ENCODE peak calls at places on chromosomes 11 and 22, in nine cellular contexts. One of them, this sample, is unnamed.

GRCh38 chr11:849951-850776 is 7.5 kb downstream of the TSPAN4 start:
- DNase-seq in MM.1S: no peak
- DNase-seq in RPMI8226: no peak
- DNase-seq in stimulated activated CD4-positive, alpha-beta T cell treated with anti-CD3 and anti-CD28 coated beads, Interleukin-12 subunit alpha, Interleukin-12 subunit beta, amount 100 ng/mL, for 4 hours: no peak
- DNase-seq in HTR-8/SVneo: no peak
- DNase-seq in lung microvascular endothelial cell: no peak
- DNase-seq in NCI-H524: no peak
- DNase-seq in amniotic stem cell: no peak
- DNase-seq in GM04504: no peak
- DNase-seq in this sample: no peak

GRCh38 chr22:28441720-28442263 is 237.8 kb downstream of the TTC28 start:
- DNase-seq in amniotic stem cell: no peak
- DNase-seq in lung microvascular endothelial cell: peak; percentile 12
- DNase-seq in NCI-H524: no peak
- DNase-seq in stimulated activated CD4-positive, alpha-beta T cell treated with anti-CD3 and anti-CD28 coated beads, Interleukin-12 subunit alpha, Interleukin-12 subunit beta, amount 100 ng/mL, for 4 hours: no peak
- DNase-seq in HTR-8/SVneo: no peak
- DNase-seq in GM04504: peak; percentile 37
- DNase-seq in RPMI8226: no peak
- DNase-seq in MM.1S: no peak
- DNase-seq in this sample: no peak

GRCh38 chr11:116478205-116478604 is 294.6 kb downstream of the BUD13 start:
- DNase-seq in stimulated activated CD4-positive, alpha-beta T cell treated with anti-CD3 and anti-CD28 coated beads, Interleukin-12 subunit alpha, Interleukin-12 subunit beta, amount 100 ng/mL, for 4 hours: no peak
- DNase-seq in NCI-H524: no peak
- DNase-seq in lung microvascular endothelial cell: no peak
- DNase-seq in amniotic stem cell: no peak
- DNase-seq in RPMI8226: no peak
- DNase-seq in HTR-8/SVneo: no peak
- DNase-seq in GM04504: no peak
- DNase-seq in MM.1S: no peak
- DNase-seq in this sample: no peak

GRCh38 chr11:33891714-33892327 is at the start of gene LMO2:
- DNase-seq in stimulated activated CD4-positive, alpha-beta T cell treated with anti-CD3 and anti-CD28 coated beads, Interleukin-12 subunit alpha, Interleukin-12 subunit beta, amount 100 ng/mL, for 4 hours: no peak
- DNase-seq in NCI-H524: peak; percentile 35
- DNase-seq in MM.1S: no peak
- DNase-seq in lung microvascular endothelial cell: no peak
- DNase-seq in GM04504: no peak
- DNase-seq in HTR-8/SVneo: no peak
- DNase-seq in RPMI8226: no peak
- DNase-seq in amniotic stem cell: no peak
- DNase-seq in this sample: peak; percentile 31

GRCh38 chr22:35217541-35217940 is 39.8 kb upstream of the HMGXB4 start:
- DNase-seq in MM.1S: no peak
- DNase-seq in NCI-H524: no peak
- DNase-seq in amniotic stem cell: no peak
- DNase-seq in HTR-8/SVneo: no peak
- DNase-seq in lung microvascular endothelial cell: no peak
- DNase-seq in RPMI8226: no peak
- DNase-seq in GM04504: no peak
- DNase-seq in stimulated activated CD4-positive, alpha-beta T cell treated with anti-CD3 and anti-CD28 coated beads, Interleukin-12 subunit alpha, Interleukin-12 subunit beta, amount 100 ng/mL, for 4 hours: no peak
- DNase-seq in this sample: no peak

GRCh38 chr11:69101100-69101791 is 52.5 kb downstream of the TPCN2 start:
- DNase-seq in amniotic stem cell: peak; percentile 53
- DNase-seq in NCI-H524: peak; percentile 28
- DNase-seq in stimulated activated CD4-positive, alpha-beta T cell treated with anti-CD3 and anti-CD28 coated beads, Interleukin-12 subunit alpha, Interleukin-12 subunit beta, amount 100 ng/mL, for 4 hours: peak; percentile 79
- DNase-seq in RPMI8226: peak; percentile 81
- DNase-seq in HTR-8/SVneo: peak; percentile 95
- DNase-seq in GM04504: peak; percentile 57
- DNase-seq in lung microvascular endothelial cell: peak; percentile 72
- DNase-seq in MM.1S: peak; percentile 61
- DNase-seq in this sample: no peak

GRCh38 chr11:119904636-119905035 is 175.6 kb upstream of the NECTIN1 start:
- DNase-seq in NCI-H524: no peak
- DNase-seq in lung microvascular endothelial cell: no peak
- DNase-seq in RPMI8226: no peak
- DNase-seq in MM.1S: no peak
- DNase-seq in GM04504: no peak
- DNase-seq in HTR-8/SVneo: no peak
- DNase-seq in amniotic stem cell: no peak
- DNase-seq in stimulated activated CD4-positive, alpha-beta T cell treated with anti-CD3 and anti-CD28 coated beads, Interleukin-12 subunit alpha, Interleukin-12 subunit beta, amount 100 ng/mL, for 4 hours: no peak
- DNase-seq in this sample: no peak

GRCh38 chr11:128716661-128717210 is 22.9 kb downstream of the FLI1 start:
- DNase-seq in MM.1S: peak; percentile 37
- DNase-seq in NCI-H524: no peak
- DNase-seq in HTR-8/SVneo: no peak
- DNase-seq in amniotic stem cell: no peak
- DNase-seq in stimulated activated CD4-positive, alpha-beta T cell treated with anti-CD3 and anti-CD28 coated beads, Interleukin-12 subunit alpha, Interleukin-12 subunit beta, amount 100 ng/mL, for 4 hours: no peak
- DNase-seq in GM04504: no peak
- DNase-seq in RPMI8226: peak; percentile 51
- DNase-seq in lung microvascular endothelial cell: no peak
- DNase-seq in this sample: no peak

GRCh38 chr11:11458523-11458922 is 105.5 kb upstream of the CSNK2A3 start:
- DNase-seq in NCI-H524: no peak
- DNase-seq in HTR-8/SVneo: no peak
- DNase-seq in GM04504: no peak
- DNase-seq in lung microvascular endothelial cell: no peak
- DNase-seq in MM.1S: no peak
- DNase-seq in stimulated activated CD4-positive, alpha-beta T cell treated with anti-CD3 and anti-CD28 coated beads, Interleukin-12 subunit alpha, Interleukin-12 subunit beta, amount 100 ng/mL, for 4 hours: no peak
- DNase-seq in RPMI8226: no peak
- DNase-seq in amniotic stem cell: no peak
- DNase-seq in this sample: no peak

GRCh38 chr11:65078151-65078550 is 5.7 kb downstream of the CDCA5 start:
- DNase-seq in RPMI8226: peak; percentile 74
- DNase-seq in stimulated activated CD4-positive, alpha-beta T cell treated with anti-CD3 and anti-CD28 coated beads, Interleukin-12 subunit alpha, Interleukin-12 subunit beta, amount 100 ng/mL, for 4 hours: peak; percentile 66
- DNase-seq in lung microvascular endothelial cell: peak; percentile 69
- DNase-seq in NCI-H524: no peak
- DNase-seq in MM.1S: peak; percentile 65
- DNase-seq in amniotic stem cell: no peak
- DNase-seq in HTR-8/SVneo: no peak
- DNase-seq in GM04504: no peak
- DNase-seq in this sample: no peak

GRCh38 chr11:128586689-128587088 is 669 bp downstream of the ETS1 start:
- DNase-seq in stimulated activated CD4-positive, alpha-beta T cell treated with anti-CD3 and anti-CD28 coated beads, Interleukin-12 subunit alpha, Interleukin-12 subunit beta, amount 100 ng/mL, for 4 hours: no peak
- DNase-seq in lung microvascular endothelial cell: no peak
- DNase-seq in RPMI8226: no peak
- DNase-seq in GM04504: no peak
- DNase-seq in HTR-8/SVneo: no peak
- DNase-seq in amniotic stem cell: no peak
- DNase-seq in MM.1S: no peak
- DNase-seq in NCI-H524: no peak
- DNase-seq in this sample: no peak

GRCh38 chr11:13928566-13929251 is 33.8 kb upstream of the SPON1 start:
- DNase-seq in lung microvascular endothelial cell: peak; percentile 75
- DNase-seq in GM04504: peak; percentile 58
- DNase-seq in amniotic stem cell: no peak
- DNase-seq in MM.1S: no peak
- DNase-seq in RPMI8226: no peak
- DNase-seq in stimulated activated CD4-positive, alpha-beta T cell treated with anti-CD3 and anti-CD28 coated beads, Interleukin-12 subunit alpha, Interleukin-12 subunit beta, amount 100 ng/mL, for 4 hours: no peak
- DNase-seq in HTR-8/SVneo: peak; percentile 32
- DNase-seq in NCI-H524: peak; percentile 54
- DNase-seq in this sample: no peak

GRCh38 chr22:37302617-37303555 is 20.6 kb downstream of the CYTH4 start:
- DNase-seq in MM.1S: no peak
- DNase-seq in RPMI8226: no peak
- DNase-seq in HTR-8/SVneo: no peak
- DNase-seq in amniotic stem cell: no peak
- DNase-seq in NCI-H524: no peak
- DNase-seq in GM04504: no peak
- DNase-seq in stimulated activated CD4-positive, alpha-beta T cell treated with anti-CD3 and anti-CD28 coated beads, Interleukin-12 subunit alpha, Interleukin-12 subunit beta, amount 100 ng/mL, for 4 hours: no peak
- DNase-seq in lung microvascular endothelial cell: no peak
- DNase-seq in this sample: no peak

GRCh38 chr11:64141081-64141783 is 24.7 kb downstream of the MACROD1 start:
- DNase-seq in RPMI8226: no peak
- DNase-seq in NCI-H524: no peak
- DNase-seq in stimulated activated CD4-positive, alpha-beta T cell treated with anti-CD3 and anti-CD28 coated beads, Interleukin-12 subunit alpha, Interleukin-12 subunit beta, amount 100 ng/mL, for 4 hours: no peak
- DNase-seq in amniotic stem cell: no peak
- DNase-seq in lung microvascular endothelial cell: no peak
- DNase-seq in GM04504: no peak
- DNase-seq in MM.1S: no peak
- DNase-seq in HTR-8/SVneo: no peak
- DNase-seq in this sample: no peak

GRCh38 chr22:31155425-31155824 is 4.6 kb upstream of the RNF185 start:
- DNase-seq in GM04504: peak; percentile 20
- DNase-seq in stimulated activated CD4-positive, alpha-beta T cell treated with anti-CD3 and anti-CD28 coated beads, Interleukin-12 subunit alpha, Interleukin-12 subunit beta, amount 100 ng/mL, for 4 hours: no peak
- DNase-seq in NCI-H524: no peak
- DNase-seq in amniotic stem cell: no peak
- DNase-seq in HTR-8/SVneo: no peak
- DNase-seq in lung microvascular endothelial cell: no peak
- DNase-seq in RPMI8226: no peak
- DNase-seq in MM.1S: no peak
- DNase-seq in this sample: no peak

GRCh38 chr11:2991477-2992233 is 474 bp downstream of the NAP1L4 start:
- DNase-seq in lung microvascular endothelial cell: no peak
- DNase-seq in RPMI8226: peak; percentile 29
- DNase-seq in HTR-8/SVneo: no peak
- DNase-seq in GM04504: no peak
- DNase-seq in stimulated activated CD4-positive, alpha-beta T cell treated with anti-CD3 and anti-CD28 coated beads, Interleukin-12 subunit alpha, Interleukin-12 subunit beta, amount 100 ng/mL, for 4 hours: no peak
- DNase-seq in MM.1S: peak; percentile 34
- DNase-seq in amniotic stem cell: peak; percentile 75
- DNase-seq in NCI-H524: no peak
- DNase-seq in this sample: no peak

GRCh38 chr22:39205344-39206021 is 39.3 kb downstream of the PDGFB start:
- DNase-seq in RPMI8226: peak; percentile 75
- DNase-seq in stimulated activated CD4-positive, alpha-beta T cell treated with anti-CD3 and anti-CD28 coated beads, Interleukin-12 subunit alpha, Interleukin-12 subunit beta, amount 100 ng/mL, for 4 hours: no peak
- DNase-seq in amniotic stem cell: no peak
- DNase-seq in MM.1S: no peak
- DNase-seq in GM04504: peak; percentile 34
- DNase-seq in lung microvascular endothelial cell: peak; percentile 31
- DNase-seq in NCI-H524: no peak
- DNase-seq in HTR-8/SVneo: peak; percentile 79
- DNase-seq in this sample: no peak

GRCh38 chr11:28794405-28794804 is 686.2 kb downstream of the METTL15 start:
- DNase-seq in HTR-8/SVneo: no peak
- DNase-seq in stimulated activated CD4-positive, alpha-beta T cell treated with anti-CD3 and anti-CD28 coated beads, Interleukin-12 subunit alpha, Interleukin-12 subunit beta, amount 100 ng/mL, for 4 hours: no peak
- DNase-seq in lung microvascular endothelial cell: no peak
- DNase-seq in RPMI8226: no peak
- DNase-seq in GM04504: no peak
- DNase-seq in NCI-H524: no peak
- DNase-seq in amniotic stem cell: no peak
- DNase-seq in MM.1S: no peak
- DNase-seq in this sample: no peak

GRCh38 chr11:3950996-3951662 is 95.7 kb downstream of the STIM1 start:
- DNase-seq in NCI-H524: no peak
- DNase-seq in RPMI8226: peak; percentile 16
- DNase-seq in amniotic stem cell: no peak
- DNase-seq in GM04504: no peak
- DNase-seq in MM.1S: peak; percentile 10
- DNase-seq in lung microvascular endothelial cell: peak; percentile 81
- DNase-seq in stimulated activated CD4-positive, alpha-beta T cell treated with anti-CD3 and anti-CD28 coated beads, Interleukin-12 subunit alpha, Interleukin-12 subunit beta, amount 100 ng/mL, for 4 hours: no peak
- DNase-seq in HTR-8/SVneo: no peak
- DNase-seq in this sample: no peak

GRCh38 chr11:78742430-78742829 is 167.8 kb upstream of the NARS2 start:
- DNase-seq in MM.1S: no peak
- DNase-seq in HTR-8/SVneo: no peak
- DNase-seq in NCI-H524: peak; percentile 26
- DNase-seq in stimulated activated CD4-positive, alpha-beta T cell treated with anti-CD3 and anti-CD28 coated beads, Interleukin-12 subunit alpha, Interleukin-12 subunit beta, amount 100 ng/mL, for 4 hours: no peak
- DNase-seq in amniotic stem cell: no peak
- DNase-seq in GM04504: peak; percentile 21
- DNase-seq in lung microvascular endothelial cell: no peak
- DNase-seq in RPMI8226: peak; percentile 73
- DNase-seq in this sample: no peak

GRCh38 chr11:44747339-44747738 is 20.6 kb downstream of the TSPAN18 start:
- DNase-seq in GM04504: peak; percentile 83
- DNase-seq in RPMI8226: no peak
- DNase-seq in MM.1S: no peak
- DNase-seq in NCI-H524: no peak
- DNase-seq in amniotic stem cell: no peak
- DNase-seq in lung microvascular endothelial cell: no peak
- DNase-seq in stimulated activated CD4-positive, alpha-beta T cell treated with anti-CD3 and anti-CD28 coated beads, Interleukin-12 subunit alpha, Interleukin-12 subunit beta, amount 100 ng/mL, for 4 hours: no peak
- DNase-seq in HTR-8/SVneo: no peak
- DNase-seq in this sample: no peak

GRCh38 chr11:36364551-36364950 is 68.5 kb downstream of the PRR5L start:
- DNase-seq in HTR-8/SVneo: no peak
- DNase-seq in lung microvascular endothelial cell: no peak
- DNase-seq in MM.1S: no peak
- DNase-seq in stimulated activated CD4-positive, alpha-beta T cell treated with anti-CD3 and anti-CD28 coated beads, Interleukin-12 subunit alpha, Interleukin-12 subunit beta, amount 100 ng/mL, for 4 hours: no peak
- DNase-seq in amniotic stem cell: no peak
- DNase-seq in NCI-H524: no peak
- DNase-seq in RPMI8226: no peak
- DNase-seq in GM04504: no peak
- DNase-seq in this sample: no peak

GRCh38 chr11:115548878-115549528 is 44.8 kb upstream of the CADM1 start:
- DNase-seq in GM04504: no peak
- DNase-seq in HTR-8/SVneo: no peak
- DNase-seq in lung microvascular endothelial cell: no peak
- DNase-seq in RPMI8226: no peak
- DNase-seq in NCI-H524: no peak
- DNase-seq in amniotic stem cell: no peak
- DNase-seq in MM.1S: no peak
- DNase-seq in stimulated activated CD4-positive, alpha-beta T cell treated with anti-CD3 and anti-CD28 coated beads, Interleukin-12 subunit alpha, Interleukin-12 subunit beta, amount 100 ng/mL, for 4 hours: no peak
- DNase-seq in this sample: no peak

GRCh38 chr11:19935507-19935906 is 222.9 kb downstream of the NAV2 start:
- DNase-seq in amniotic stem cell: peak; percentile 82
- DNase-seq in HTR-8/SVneo: peak; percentile 39
- DNase-seq in RPMI8226: no peak
- DNase-seq in lung microvascular endothelial cell: peak; percentile 25
- DNase-seq in NCI-H524: no peak
- DNase-seq in stimulated activated CD4-positive, alpha-beta T cell treated with anti-CD3 and anti-CD28 coated beads, Interleukin-12 subunit alpha, Interleukin-12 subunit beta, amount 100 ng/mL, for 4 hours: no peak
- DNase-seq in GM04504: peak; percentile 64
- DNase-seq in MM.1S: no peak
- DNase-seq in this sample: no peak

GRCh38 chr22:35318346-35319215 is 18.9 kb downstream of the TOM1 start:
- DNase-seq in GM04504: no peak
- DNase-seq in RPMI8226: no peak
- DNase-seq in HTR-8/SVneo: no peak
- DNase-seq in lung microvascular endothelial cell: no peak
- DNase-seq in NCI-H524: no peak
- DNase-seq in amniotic stem cell: no peak
- DNase-seq in stimulated activated CD4-positive, alpha-beta T cell treated with anti-CD3 and anti-CD28 coated beads, Interleukin-12 subunit alpha, Interleukin-12 subunit beta, amount 100 ng/mL, for 4 hours: no peak
- DNase-seq in MM.1S: no peak
- DNase-seq in this sample: no peak

GRCh38 chr11:70528046-70528793 is 129.9 kb downstream of the CTTN start:
- DNase-seq in NCI-H524: no peak
- DNase-seq in amniotic stem cell: no peak
- DNase-seq in RPMI8226: no peak
- DNase-seq in lung microvascular endothelial cell: no peak
- DNase-seq in stimulated activated CD4-positive, alpha-beta T cell treated with anti-CD3 and anti-CD28 coated beads, Interleukin-12 subunit alpha, Interleukin-12 subunit beta, amount 100 ng/mL, for 4 hours: no peak
- DNase-seq in HTR-8/SVneo: no peak
- DNase-seq in MM.1S: no peak
- DNase-seq in GM04504: no peak
- DNase-seq in this sample: no peak

GRCh38 chr11:1138053-1138452 is 19.7 kb upstream of the MUC5AC start:
- DNase-seq in MM.1S: no peak
- DNase-seq in HTR-8/SVneo: no peak
- DNase-seq in NCI-H524: no peak
- DNase-seq in amniotic stem cell: no peak
- DNase-seq in lung microvascular endothelial cell: no peak
- DNase-seq in RPMI8226: no peak
- DNase-seq in stimulated activated CD4-positive, alpha-beta T cell treated with anti-CD3 and anti-CD28 coated beads, Interleukin-12 subunit alpha, Interleukin-12 subunit beta, amount 100 ng/mL, for 4 hours: no peak
- DNase-seq in GM04504: no peak
- DNase-seq in this sample: no peak

GRCh38 chr11:130068986-130069683 is 559 bp upstream of the APLP2 start:
- DNase-seq in lung microvascular endothelial cell: peak; percentile 52
- DNase-seq in MM.1S: peak; percentile 61
- DNase-seq in HTR-8/SVneo: peak; percentile 63
- DNase-seq in amniotic stem cell: peak; percentile 36
- DNase-seq in GM04504: peak; percentile 88
- DNase-seq in RPMI8226: peak; percentile 51
- DNase-seq in NCI-H524: no peak
- DNase-seq in stimulated activated CD4-positive, alpha-beta T cell treated with anti-CD3 and anti-CD28 coated beads, Interleukin-12 subunit alpha, Interleukin-12 subunit beta, amount 100 ng/mL, for 4 hours: no peak
- DNase-seq in this sample: no peak

GRCh38 chr11:34416746-34417145 is 22.0 kb upstream of the CAT start:
- DNase-seq in GM04504: no peak
- DNase-seq in MM.1S: no peak
- DNase-seq in amniotic stem cell: no peak
- DNase-seq in HTR-8/SVneo: no peak
- DNase-seq in stimulated activated CD4-positive, alpha-beta T cell treated with anti-CD3 and anti-CD28 coated beads, Interleukin-12 subunit alpha, Interleukin-12 subunit beta, amount 100 ng/mL, for 4 hours: no peak
- DNase-seq in RPMI8226: no peak
- DNase-seq in lung microvascular endothelial cell: no peak
- DNase-seq in NCI-H524: no peak
- DNase-seq in this sample: peak; percentile 20

GRCh38 chr11:117328414-117329010 is 858 bp downstream of the CEP164 start:
- DNase-seq in RPMI8226: peak; percentile 49
- DNase-seq in GM04504: no peak
- DNase-seq in lung microvascular endothelial cell: peak; percentile 41
- DNase-seq in NCI-H524: no peak
- DNase-seq in MM.1S: no peak
- DNase-seq in stimulated activated CD4-positive, alpha-beta T cell treated with anti-CD3 and anti-CD28 coated beads, Interleukin-12 subunit alpha, Interleukin-12 subunit beta, amount 100 ng/mL, for 4 hours: no peak
- DNase-seq in amniotic stem cell: no peak
- DNase-seq in HTR-8/SVneo: peak; percentile 41
- DNase-seq in this sample: no peak

GRCh38 chr11:24716403-24716802 is 219.6 kb downstream of the LUZP2 start:
- DNase-seq in lung microvascular endothelial cell: no peak
- DNase-seq in RPMI8226: no peak
- DNase-seq in amniotic stem cell: no peak
- DNase-seq in MM.1S: no peak
- DNase-seq in NCI-H524: no peak
- DNase-seq in HTR-8/SVneo: no peak
- DNase-seq in GM04504: no peak
- DNase-seq in stimulated activated CD4-positive, alpha-beta T cell treated with anti-CD3 and anti-CD28 coated beads, Interleukin-12 subunit alpha, Interleukin-12 subunit beta, amount 100 ng/mL, for 4 hours: no peak
- DNase-seq in this sample: no peak

This sample was measured in SIG-M5.